ENCODE peak calls at places on chromosome 13, in five cellular contexts. J is esophagus squamous epithelium, K is choroid plexus epithelial cell, X is fibroblast of pulmonary artery, L is PC-3. Q is an unnamed sample.

GRCh38 chr13:95641961-95642621 is 2.4 kb downstream of the DZIP1 start:
- DNase-seq in J (no peak), K (peak), X (peak), L (no peak), Q (no peak)

GRCh38 chr13:83449666-83450395 is 432.4 kb downstream of the SLITRK1 start:
- DNase-seq in J (no peak), K (peak), X (peak), L (peak), Q (no peak)

GRCh38 chr13:59463023-59463422 is 700.7 kb downstream of the DIAPH3 start:
- DNase-seq in J (no peak), K (no peak), X (no peak), L (no peak), Q (no peak)

GRCh38 chr13:26061947-26062346 is 10.1 kb upstream of the SHISA2 start:
- DNase-seq in J (no peak), K (peak), X (peak), L (peak), Q (no peak)

GRCh38 chr13:29733069-29733700 is 117.2 kb downstream of the UBL3 start:
- DNase-seq in J (no peak), K (no peak), X (no peak), L (no peak), Q (no peak)

GRCh38 chr13:30143671-30144400 is 163.5 kb downstream of the KATNAL1 start:
- DNase-seq in J (no peak), K (peak), X (peak), L (no peak), Q (no peak)

GRCh38 chr13:28655566-28655965 is 3.4 kb upstream of the POMP start:
- DNase-seq in J (no peak), K (peak), X (peak), L (no peak), Q (no peak)

GRCh38 chr13:60511637-60512036 is 114.6 kb downstream of the TDRD3 start:
- DNase-seq in J (no peak), K (no peak), X (no peak), L (no peak), Q (no peak)

GRCh38 chr13:43061496-43062280 is 38.3 kb downstream of the DNAJC15 start:
- DNase-seq in J (no peak), K (no peak), X (no peak), L (peak), Q (no peak)

GRCh38 chr13:27168086-27168485 is 3.5 kb downstream of the USP12 start:
- DNase-seq in J (no peak), K (no peak), X (no peak), L (no peak), Q (no peak)

GRCh38 chr13:36818483-36819063 is 449 bp upstream of the RFXAP start:
- DNase-seq in J (no peak), K (no peak), X (no peak), L (no peak), Q (no peak)

GRCh38 chr13:83733293-83733692 is 149.0 kb downstream of the SLITRK1 start:
- DNase-seq in J (no peak), K (no peak), X (no peak), L (no peak), Q (no peak)

GRCh38 chr13:40251343-40252032 is 415.0 kb downstream of the FOXO1 start:
- DNase-seq in J (no peak), K (peak), X (peak), L (no peak), Q (no peak)

GRCh38 chr13:37175996-37176395 is 70.5 kb upstream of the CSNK1A1L start:
- DNase-seq in J (no peak), K (peak), X (peak), L (no peak), Q (no peak)

GRCh38 chr13:41654800-41655199 is 197.4 kb downstream of the RGCC start:
- DNase-seq in J (no peak), K (no peak), X (no peak), L (no peak), Q (no peak)

GRCh38 chr13:43129511-43130130 is 106.2 kb downstream of the DNAJC15 start:
- DNase-seq in J (no peak), K (no peak), X (no peak), L (no peak), Q (no peak)

GRCh38 chr13:25687622-25688225 is 315.9 kb downstream of the ATP8A2 start:
- DNase-seq in J (no peak), K (peak), X (peak), L (no peak), Q (no peak)

GRCh38 chr13:113052206-113052605 is 53.4 kb upstream of the F7 start:
- DNase-seq in J (no peak), K (no peak), X (no peak), L (no peak), Q (no peak)

GRCh38 chr13:49869514-49869913 is 66.6 kb downstream of the SPRYD7 start:
- DNase-seq in J (no peak), K (peak), X (peak), L (peak), Q (no peak)

GRCh38 chr13:29684441-29684840 is 89.0 kb upstream of the SLC7A1 start:
- DNase-seq in J (no peak), K (no peak), X (peak), L (no peak), Q (no peak)

GRCh38 chr13:31050486-31051400 is 111.0 kb downstream of the HSPH1 start:
- DNase-seq in J (no peak), K (peak), X (no peak), L (peak), Q (peak)

GRCh38 chr13:113445791-113446487 is 7.3 kb downstream of the ADPRHL1 start:
- DNase-seq in J (no peak), K (peak), X (no peak), L (no peak), Q (no peak)

GRCh38 chr13:106633321-106633720 is 65.4 kb upstream of the ARGLU1 start:
- DNase-seq in J (no peak), K (no peak), X (no peak), L (no peak), Q (no peak)

GRCh38 chr13:106640515-106640914 is 72.6 kb upstream of the ARGLU1 start:
- DNase-seq in J (no peak), K (no peak), X (no peak), L (no peak), Q (no peak)

GRCh38 chr13:106636492-106636891 is 68.6 kb upstream of the ARGLU1 start:
- DNase-seq in J (no peak), K (no peak), X (no peak), L (no peak), Q (no peak)

GRCh38 chr13:106637519-106637918 is 69.6 kb upstream of the ARGLU1 start:
- DNase-seq in J (no peak), K (no peak), X (no peak), L (no peak), Q (no peak)

GRCh38 chr13:106635616-106636015 is 67.7 kb upstream of the ARGLU1 start:
- DNase-seq in J (no peak), K (no peak), X (no peak), L (no peak), Q (no peak)
- H3K4me3 ChIP-seq in J (no peak), K (no peak), X (no peak), L (no peak), Q (no peak)

DNA sequence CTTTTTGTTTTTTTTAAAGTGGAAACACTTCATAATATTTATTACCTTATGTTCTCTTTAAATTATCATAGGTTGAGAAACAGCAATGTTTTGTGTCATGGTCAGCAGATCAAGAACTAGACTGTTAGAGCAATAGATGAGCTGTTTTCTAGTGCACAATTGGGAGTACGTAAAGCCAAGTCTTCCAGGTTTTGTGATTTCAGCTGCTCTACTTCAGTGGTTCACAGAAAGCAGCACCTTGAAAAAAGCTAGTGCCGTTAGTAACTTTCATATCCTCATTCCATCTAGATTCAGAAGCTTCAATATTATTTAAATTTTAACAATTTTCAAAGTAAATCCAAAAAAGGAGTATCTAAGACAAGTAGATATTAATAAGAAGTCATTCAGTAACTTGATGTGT is 1.9 kb downstream of the GPR18 start:
- DNase-seq in J (no peak), K (peak), X (no peak), L (no peak), Q (no peak)
- H3K4me3 ChIP-seq in J (no peak), K (no peak), X (no peak), L (no peak), Q (no peak)

DNA sequence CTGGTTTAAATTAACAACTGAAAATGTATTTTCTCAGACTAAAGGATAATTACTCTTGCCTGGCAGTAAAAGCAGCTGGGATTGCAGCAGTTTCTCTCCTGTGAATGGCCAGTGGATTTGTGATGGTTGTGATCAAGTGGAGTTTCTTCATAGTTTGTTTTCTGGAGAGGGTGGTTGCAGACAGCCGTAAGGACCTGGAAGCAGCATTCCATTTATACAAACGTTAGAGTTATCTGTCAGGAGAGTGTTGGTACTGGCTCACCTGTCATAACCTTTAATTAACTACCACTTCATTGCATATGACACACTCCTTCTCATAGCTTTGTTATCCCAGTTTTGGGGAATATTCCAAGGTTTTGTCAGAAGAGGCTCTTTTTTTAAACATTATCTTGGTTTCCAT is 258.4 kb upstream of the SLC10A2 start:
- DNase-seq in J (no peak), K (no peak), X (no peak), L (no peak), Q (no peak)
- H3K4me3 ChIP-seq in J (no peak), K (no peak), X (no peak), L (no peak), Q (no peak)

DNA sequence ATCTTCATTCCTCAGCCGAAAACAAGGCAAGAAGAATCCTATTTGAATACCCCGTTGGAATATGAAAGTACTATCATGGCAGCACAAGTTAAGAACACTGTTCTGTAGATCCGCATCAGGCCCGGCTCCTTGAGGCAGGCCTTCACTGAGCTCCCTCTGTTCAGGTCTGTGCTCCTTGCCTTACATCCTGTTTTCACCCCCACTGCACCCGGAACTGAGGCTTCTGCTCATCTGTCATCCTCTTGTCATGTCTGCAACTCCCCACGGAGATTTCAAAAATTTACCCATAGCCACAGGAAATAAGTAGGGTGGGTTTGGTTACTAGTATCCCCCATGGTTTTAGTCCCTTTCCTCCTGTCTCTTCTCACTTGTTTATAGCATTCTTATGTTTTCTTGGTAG is 861.9 kb downstream of the GPC5 start:
- DNase-seq in J (no peak), K (no peak), X (no peak), L (no peak), Q (no peak)
- H3K4me3 ChIP-seq in J (no peak), K (no peak), X (no peak), L (no peak), Q (no peak)

DNA sequence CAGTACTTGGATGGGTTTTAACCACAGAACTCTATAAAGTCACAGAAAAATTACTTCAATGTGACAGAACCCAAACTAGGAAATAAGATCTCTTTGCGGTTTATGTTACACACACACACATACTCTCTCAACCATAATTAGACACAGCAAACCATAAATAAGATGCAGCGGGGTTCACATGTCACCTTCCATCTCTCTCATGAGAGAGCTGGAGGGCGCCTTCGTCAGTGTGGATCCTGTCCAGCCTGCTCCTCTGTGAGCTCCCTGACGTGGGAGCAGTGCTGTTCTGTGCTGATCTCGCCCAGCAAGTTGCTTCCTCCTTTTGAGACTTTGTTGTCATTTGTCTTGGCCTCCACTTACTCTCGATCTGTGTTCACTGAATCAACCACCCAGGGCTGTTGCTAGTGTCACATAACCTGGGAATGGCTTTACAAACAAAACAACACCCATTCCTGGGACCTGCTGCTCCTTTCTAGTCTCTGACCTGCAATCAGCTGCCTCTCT is 204.9 kb upstream of the KL start:
- DNase-seq in J (no peak), K (peak), X (no peak), L (peak), Q (no peak)
- H3K4me3 ChIP-seq in J (no peak), K (peak), X (no peak), L (no peak), Q (no peak)